ENCODE peak calls at places on chromosomes 6 and 20, in nine cellular contexts. One of them, this sample, is unnamed.
A peak's percentile ranks its signal among the peaks of the same experiment; 100 is the strongest.

GRCh38 chr6:72218125-72218524 is 331.8 kb downstream of the RIMS1 start:
- DNase-seq in epithelial cell of esophagus: peak; percentile 37
- DNase-seq in tibial artery: no peak
- DNase-seq in activated CD8-positive, alpha-beta memory T cell treated with anti-CD3 and anti-CD28 coated beads, Interleukin-2, amount 50 U/mL, for 48 hours: no peak
- DNase-seq in bronchial epithelial cell: peak; percentile 17
- DNase-seq in head of caudate nucleus: no peak
- DNase-seq in mucosa of gallbladder: peak; percentile 32
- DNase-seq in foreskin fibroblast: peak; percentile 4
- DNase-seq in skeletal muscle cell: no peak
- DNase-seq in this sample: peak; percentile 76

GRCh38 chr6:36692220-36692619 is 5.4 kb upstream of the RAB44 start:
- DNase-seq in epithelial cell of esophagus: no peak
- DNase-seq in tibial artery: no peak
- DNase-seq in activated CD8-positive, alpha-beta memory T cell treated with anti-CD3 and anti-CD28 coated beads, Interleukin-2, amount 50 U/mL, for 48 hours: no peak
- DNase-seq in bronchial epithelial cell: no peak
- DNase-seq in head of caudate nucleus: no peak
- DNase-seq in mucosa of gallbladder: no peak
- DNase-seq in foreskin fibroblast: no peak
- DNase-seq in skeletal muscle cell: no peak
- DNase-seq in this sample: no peak

GRCh38 chr6:75149696-75150095 is 56.2 kb downstream of the COL12A1 start:
- DNase-seq in epithelial cell of esophagus: no peak
- DNase-seq in tibial artery: no peak
- DNase-seq in activated CD8-positive, alpha-beta memory T cell treated with anti-CD3 and anti-CD28 coated beads, Interleukin-2, amount 50 U/mL, for 48 hours: no peak
- DNase-seq in bronchial epithelial cell: no peak
- DNase-seq in head of caudate nucleus: no peak
- DNase-seq in mucosa of gallbladder: no peak
- DNase-seq in foreskin fibroblast: no peak
- DNase-seq in skeletal muscle cell: no peak
- DNase-seq in this sample: no peak

GRCh38 chr6:72084992-72085569 is 198.7 kb downstream of the RIMS1 start:
- DNase-seq in epithelial cell of esophagus: peak; percentile 27
- DNase-seq in tibial artery: no peak
- DNase-seq in activated CD8-positive, alpha-beta memory T cell treated with anti-CD3 and anti-CD28 coated beads, Interleukin-2, amount 50 U/mL, for 48 hours: no peak
- DNase-seq in bronchial epithelial cell: peak; percentile 28
- DNase-seq in head of caudate nucleus: no peak
- DNase-seq in mucosa of gallbladder: no peak
- DNase-seq in foreskin fibroblast: peak; percentile 1
- DNase-seq in skeletal muscle cell: no peak
- DNase-seq in this sample: peak; percentile 16

GRCh38 chr6:32664827-32665362 is 1.6 kb downstream of the HLA-DQB1 start:
- DNase-seq in epithelial cell of esophagus: peak; percentile 14
- DNase-seq in tibial artery: no peak
- DNase-seq in activated CD8-positive, alpha-beta memory T cell treated with anti-CD3 and anti-CD28 coated beads, Interleukin-2, amount 50 U/mL, for 48 hours: peak; percentile 66
- DNase-seq in bronchial epithelial cell: no peak
- DNase-seq in head of caudate nucleus: peak; percentile 31
- DNase-seq in mucosa of gallbladder: no peak
- DNase-seq in foreskin fibroblast: no peak
- DNase-seq in skeletal muscle cell: no peak
- DNase-seq in this sample: no peak

GRCh38 chr6:53896237-53896636 is 101.4 kb downstream of the LRRC1 start:
- DNase-seq in epithelial cell of esophagus: peak; percentile 7
- DNase-seq in tibial artery: no peak
- DNase-seq in activated CD8-positive, alpha-beta memory T cell treated with anti-CD3 and anti-CD28 coated beads, Interleukin-2, amount 50 U/mL, for 48 hours: no peak
- DNase-seq in bronchial epithelial cell: peak; percentile 15
- DNase-seq in head of caudate nucleus: no peak
- DNase-seq in mucosa of gallbladder: no peak
- DNase-seq in foreskin fibroblast: no peak
- DNase-seq in skeletal muscle cell: no peak
- DNase-seq in this sample: no peak

GRCh38 chr6:152701081-152701862 is 3.6 kb downstream of the MYCT1 start:
- DNase-seq in epithelial cell of esophagus: no peak
- DNase-seq in tibial artery: no peak
- DNase-seq in activated CD8-positive, alpha-beta memory T cell treated with anti-CD3 and anti-CD28 coated beads, Interleukin-2, amount 50 U/mL, for 48 hours: no peak
- DNase-seq in bronchial epithelial cell: no peak
- DNase-seq in head of caudate nucleus: no peak
- DNase-seq in mucosa of gallbladder: no peak
- DNase-seq in foreskin fibroblast: no peak
- DNase-seq in skeletal muscle cell: no peak
- DNase-seq in this sample: no peak

GRCh38 chr6:158042245-158042798 is 60.7 kb downstream of the SYNJ2 start:
- DNase-seq in epithelial cell of esophagus: peak; percentile 82
- DNase-seq in tibial artery: peak; percentile 94
- DNase-seq in activated CD8-positive, alpha-beta memory T cell treated with anti-CD3 and anti-CD28 coated beads, Interleukin-2, amount 50 U/mL, for 48 hours: no peak
- DNase-seq in bronchial epithelial cell: peak; percentile 82
- DNase-seq in head of caudate nucleus: peak; percentile 63
- DNase-seq in mucosa of gallbladder: peak; percentile 71
- DNase-seq in foreskin fibroblast: peak; percentile 48
- DNase-seq in skeletal muscle cell: peak; percentile 48
- DNase-seq in this sample: peak; percentile 65

GRCh38 chr20:53030061-53030460 is 57.9 kb downstream of the TSHZ2 start:
- DNase-seq in epithelial cell of esophagus: no peak
- DNase-seq in tibial artery: no peak
- DNase-seq in activated CD8-positive, alpha-beta memory T cell treated with anti-CD3 and anti-CD28 coated beads, Interleukin-2, amount 50 U/mL, for 48 hours: no peak
- DNase-seq in bronchial epithelial cell: no peak
- DNase-seq in head of caudate nucleus: no peak
- DNase-seq in mucosa of gallbladder: no peak
- DNase-seq in foreskin fibroblast: no peak
- DNase-seq in skeletal muscle cell: no peak
- DNase-seq in this sample: no peak

GRCh38 chr20:46089338-46090094 is at the start of gene NCOA5:
- DNase-seq in epithelial cell of esophagus: peak; percentile 98
- DNase-seq in tibial artery: peak; percentile 98
- DNase-seq in activated CD8-positive, alpha-beta memory T cell treated with anti-CD3 and anti-CD28 coated beads, Interleukin-2, amount 50 U/mL, for 48 hours: peak; percentile 94
- DNase-seq in bronchial epithelial cell: peak; percentile 84
- DNase-seq in head of caudate nucleus: peak; percentile 97
- DNase-seq in mucosa of gallbladder: peak; percentile 97
- DNase-seq in foreskin fibroblast: peak; percentile 96
- DNase-seq in skeletal muscle cell: peak; percentile 91
- DNase-seq in this sample: peak; percentile 99

GRCh38 chr6:41182069-41183034 is 18.6 kb downstream of the TREML2 start:
- DNase-seq in epithelial cell of esophagus: peak; percentile 83
- DNase-seq in tibial artery: no peak
- DNase-seq in activated CD8-positive, alpha-beta memory T cell treated with anti-CD3 and anti-CD28 coated beads, Interleukin-2, amount 50 U/mL, for 48 hours: no peak
- DNase-seq in bronchial epithelial cell: peak; percentile 76
- DNase-seq in head of caudate nucleus: peak; percentile 46
- DNase-seq in mucosa of gallbladder: peak; percentile 46
- DNase-seq in foreskin fibroblast: peak; percentile 50
- DNase-seq in skeletal muscle cell: peak; percentile 15
- DNase-seq in this sample: peak; percentile 28

GRCh38 chr20:14445310-14445709 is 107.9 kb upstream of the FLRT3 start:
- DNase-seq in epithelial cell of esophagus: peak; percentile 90
- DNase-seq in tibial artery: no peak
- DNase-seq in activated CD8-positive, alpha-beta memory T cell treated with anti-CD3 and anti-CD28 coated beads, Interleukin-2, amount 50 U/mL, for 48 hours: no peak
- DNase-seq in bronchial epithelial cell: peak; percentile 95
- DNase-seq in head of caudate nucleus: no peak
- DNase-seq in mucosa of gallbladder: no peak
- DNase-seq in foreskin fibroblast: peak; percentile 82
- DNase-seq in skeletal muscle cell: peak; percentile 68
- DNase-seq in this sample: no peak

GRCh38 chr6:85673198-85674139 is 30.8 kb upstream of the SYNCRIP start:
- DNase-seq in epithelial cell of esophagus: no peak
- DNase-seq in tibial artery: no peak
- DNase-seq in activated CD8-positive, alpha-beta memory T cell treated with anti-CD3 and anti-CD28 coated beads, Interleukin-2, amount 50 U/mL, for 48 hours: no peak
- DNase-seq in bronchial epithelial cell: no peak
- DNase-seq in head of caudate nucleus: no peak
- DNase-seq in mucosa of gallbladder: no peak
- DNase-seq in foreskin fibroblast: no peak
- DNase-seq in skeletal muscle cell: no peak
- DNase-seq in this sample: no peak

GRCh38 chr6:139648430-139649000 is 274.1 kb upstream of the CITED2 start:
- DNase-seq in epithelial cell of esophagus: no peak
- DNase-seq in tibial artery: no peak
- DNase-seq in activated CD8-positive, alpha-beta memory T cell treated with anti-CD3 and anti-CD28 coated beads, Interleukin-2, amount 50 U/mL, for 48 hours: no peak
- DNase-seq in bronchial epithelial cell: no peak
- DNase-seq in head of caudate nucleus: no peak
- DNase-seq in mucosa of gallbladder: no peak
- DNase-seq in foreskin fibroblast: no peak
- DNase-seq in skeletal muscle cell: no peak
- DNase-seq in this sample: no peak

GRCh38 chr6:156316613-156317012 is 460.6 kb upstream of the ARID1B start:
- DNase-seq in epithelial cell of esophagus: no peak
- DNase-seq in tibial artery: no peak
- DNase-seq in activated CD8-positive, alpha-beta memory T cell treated with anti-CD3 and anti-CD28 coated beads, Interleukin-2, amount 50 U/mL, for 48 hours: no peak
- DNase-seq in bronchial epithelial cell: no peak
- DNase-seq in head of caudate nucleus: peak; percentile 25
- DNase-seq in mucosa of gallbladder: no peak
- DNase-seq in foreskin fibroblast: no peak
- DNase-seq in skeletal muscle cell: no peak
- DNase-seq in this sample: no peak

GRCh38 chr6:129342243-129342642 is 367.7 kb downstream of the ARHGAP18 start:
- DNase-seq in epithelial cell of esophagus: no peak
- DNase-seq in tibial artery: no peak
- DNase-seq in activated CD8-positive, alpha-beta memory T cell treated with anti-CD3 and anti-CD28 coated beads, Interleukin-2, amount 50 U/mL, for 48 hours: no peak
- DNase-seq in bronchial epithelial cell: no peak
- DNase-seq in head of caudate nucleus: no peak
- DNase-seq in mucosa of gallbladder: no peak
- DNase-seq in foreskin fibroblast: peak; percentile 81
- DNase-seq in skeletal muscle cell: peak; percentile 31
- DNase-seq in this sample: no peak

GRCh38 chr20:47992021-47992467 is 206.8 kb upstream of the SULF2 start:
- DNase-seq in epithelial cell of esophagus: no peak
- DNase-seq in tibial artery: no peak
- DNase-seq in activated CD8-positive, alpha-beta memory T cell treated with anti-CD3 and anti-CD28 coated beads, Interleukin-2, amount 50 U/mL, for 48 hours: no peak
- DNase-seq in bronchial epithelial cell: no peak
- DNase-seq in head of caudate nucleus: no peak
- DNase-seq in mucosa of gallbladder: no peak
- DNase-seq in foreskin fibroblast: no peak
- DNase-seq in skeletal muscle cell: no peak
- DNase-seq in this sample: no peak

GRCh38 chr6:152696543-152696942 is 1.2 kb upstream of the MYCT1 start:
- DNase-seq in epithelial cell of esophagus: peak; percentile 94
- DNase-seq in tibial artery: no peak
- DNase-seq in activated CD8-positive, alpha-beta memory T cell treated with anti-CD3 and anti-CD28 coated beads, Interleukin-2, amount 50 U/mL, for 48 hours: no peak
- DNase-seq in bronchial epithelial cell: peak; percentile 97
- DNase-seq in head of caudate nucleus: no peak
- DNase-seq in mucosa of gallbladder: no peak
- DNase-seq in foreskin fibroblast: peak; percentile 27
- DNase-seq in skeletal muscle cell: peak; percentile 74
- DNase-seq in this sample: no peak

GRCh38 chr6:108920751-108921150 is 72.5 kb downstream of the ARMC2 start:
- DNase-seq in epithelial cell of esophagus: no peak
- DNase-seq in tibial artery: no peak
- DNase-seq in activated CD8-positive, alpha-beta memory T cell treated with anti-CD3 and anti-CD28 coated beads, Interleukin-2, amount 50 U/mL, for 48 hours: no peak
- DNase-seq in bronchial epithelial cell: no peak
- DNase-seq in head of caudate nucleus: no peak
- DNase-seq in mucosa of gallbladder: no peak
- DNase-seq in foreskin fibroblast: no peak
- DNase-seq in skeletal muscle cell: no peak
- DNase-seq in this sample: no peak

GRCh38 chr6:34514593-34515472 is 41.3 kb downstream of the SPDEF start:
- DNase-seq in epithelial cell of esophagus: no peak
- DNase-seq in tibial artery: no peak
- DNase-seq in activated CD8-positive, alpha-beta memory T cell treated with anti-CD3 and anti-CD28 coated beads, Interleukin-2, amount 50 U/mL, for 48 hours: no peak
- DNase-seq in bronchial epithelial cell: no peak
- DNase-seq in head of caudate nucleus: peak; percentile 90
- DNase-seq in mucosa of gallbladder: no peak
- DNase-seq in foreskin fibroblast: peak; percentile 31
- DNase-seq in skeletal muscle cell: peak; percentile 40
- DNase-seq in this sample: peak; percentile 85

GRCh38 chr6:12293234-12293930 is 3.2 kb downstream of the EDN1 start:
- DNase-seq in epithelial cell of esophagus: no peak
- DNase-seq in tibial artery: no peak
- DNase-seq in activated CD8-positive, alpha-beta memory T cell treated with anti-CD3 and anti-CD28 coated beads, Interleukin-2, amount 50 U/mL, for 48 hours: no peak
- DNase-seq in bronchial epithelial cell: no peak
- DNase-seq in head of caudate nucleus: no peak
- DNase-seq in mucosa of gallbladder: no peak
- DNase-seq in foreskin fibroblast: no peak
- DNase-seq in skeletal muscle cell: no peak
- DNase-seq in this sample: no peak

GRCh38 chr20:23049933-23050838 is 714 bp upstream of the THBD start:
- DNase-seq in epithelial cell of esophagus: peak; percentile 69
- DNase-seq in tibial artery: peak; percentile 83
- DNase-seq in activated CD8-positive, alpha-beta memory T cell treated with anti-CD3 and anti-CD28 coated beads, Interleukin-2, amount 50 U/mL, for 48 hours: no peak
- DNase-seq in bronchial epithelial cell: no peak
- DNase-seq in head of caudate nucleus: peak; percentile 27
- DNase-seq in mucosa of gallbladder: no peak
- DNase-seq in foreskin fibroblast: peak; percentile 20
- DNase-seq in skeletal muscle cell: no peak
- DNase-seq in this sample: no peak

GRCh38 chr20:45833030-45833882 is at the start of gene SNX21:
- DNase-seq in epithelial cell of esophagus: peak; percentile 80
- DNase-seq in tibial artery: peak; percentile 96
- DNase-seq in activated CD8-positive, alpha-beta memory T cell treated with anti-CD3 and anti-CD28 coated beads, Interleukin-2, amount 50 U/mL, for 48 hours: peak; percentile 62
- DNase-seq in bronchial epithelial cell: peak; percentile 73
- DNase-seq in head of caudate nucleus: peak; percentile 56
- DNase-seq in mucosa of gallbladder: peak; percentile 80
- DNase-seq in foreskin fibroblast: peak; percentile 94
- DNase-seq in skeletal muscle cell: peak; percentile 87
- DNase-seq in this sample: peak; percentile 90

This sample was measured in SK-N-DZ.